ENCODE peak calls at places on chromosomes 16 and 17, in nine cellular contexts. K, A, D, N, L, R, Q, Y and O are unnamed samples.

GRCh38 chr17:57823469-57824401 is 26.1 kb downstream of the MRPS23 start:
- DNase-seq in K (no peak), A (peak; percentile 17), D (no peak), N (no peak), L (no peak), R (no peak), Q (no peak), Y (no peak), O (no peak)

GRCh38 chr16:5001986-5002385 is 31.7 kb downstream of the NAGPA start:
- DNase-seq in K (no peak), A (no peak), D (no peak), N (no peak), L (no peak), R (no peak), Q (no peak), Y (no peak), O (no peak)

GRCh38 chr17:8125947-8126305 is 2.0 kb upstream of the HES7 start:
- DNase-seq in K (no peak), A (peak; percentile 33), D (peak; percentile 20), N (no peak), L (no peak), R (no peak), Q (no peak), Y (peak; percentile 61), O (peak; percentile 44)

GRCh38 chr16:20897253-20897896 is 2.8 kb downstream of the DCUN1D3 start:
- DNase-seq in K (no peak), A (peak; percentile 77), D (no peak), N (peak; percentile 46), L (no peak), R (no peak), Q (no peak), Y (no peak), O (no peak)

GRCh38 chr16:81912395-81912794 is 98.9 kb downstream of the SDR42E1 start:
- DNase-seq in K (no peak), A (no peak), D (no peak), N (no peak), L (no peak), R (no peak), Q (no peak), Y (no peak), O (no peak)

GRCh38 chr16:56262148-56262878 is 71.0 kb downstream of the GNAO1 start:
- DNase-seq in K (no peak), A (no peak), D (peak; percentile 84), N (no peak), L (peak; percentile 79), R (no peak), Q (no peak), Y (no peak), O (no peak)

GRCh38 chr17:12386240-12386639 is 279.4 kb upstream of the MYOCD start:
- DNase-seq in K (no peak), A (no peak), D (no peak), N (no peak), L (no peak), R (no peak), Q (no peak), Y (no peak), O (no peak)

GRCh38 chr16:47132310-47132709 is 11.4 kb downstream of the NETO2 start:
- DNase-seq in K (no peak), A (no peak), D (no peak), N (no peak), L (no peak), R (no peak), Q (no peak), Y (peak; percentile 13), O (no peak)

GRCh38 chr16:85685251-85685650 is 3.5 kb downstream of the GINS2 start:
- DNase-seq in K (no peak), A (no peak), D (no peak), N (no peak), L (no peak), R (no peak), Q (no peak), Y (no peak), O (no peak)

GRCh38 chr17:82269138-82269881 is 4.2 kb downstream of the CSNK1D start:
- DNase-seq in K (no peak), A (no peak), D (no peak), N (no peak), L (no peak), R (no peak), Q (no peak), Y (no peak), O (no peak)

GRCh38 chr17:50129303-50129945 is 536 bp downstream of the SAMD14 start:
- DNase-seq in K (no peak), A (peak; percentile 57), D (peak; percentile 68), N (no peak), L (no peak), R (no peak), Q (no peak), Y (peak; percentile 5), O (no peak)

GRCh38 chr16:64615647-64616280 is 506.1 kb downstream of the CDH11 start:
- DNase-seq in K (no peak), A (peak; percentile 3), D (no peak), N (no peak), L (no peak), R (no peak), Q (no peak), Y (peak; percentile 24), O (no peak)

GRCh38 chr17:15341385-15341849 is at the start of gene TEKT3:
- DNase-seq in K (peak; percentile 87), A (peak; percentile 57), D (no peak), N (peak; percentile 92), L (no peak), R (peak; percentile 9), Q (peak; percentile 83), Y (peak; percentile 91), O (peak; percentile 91)

GRCh38 chr16:46822270-46822669 is 8.7 kb downstream of the C16orf87 start:
- DNase-seq in K (no peak), A (peak; percentile 65), D (no peak), N (no peak), L (no peak), R (no peak), Q (no peak), Y (no peak), O (no peak)

GRCh38 chr16:12767897-12768296 is 35.8 kb downstream of the CPPED1 start:
- DNase-seq in K (no peak), A (no peak), D (no peak), N (no peak), L (peak; percentile 13), R (no peak), Q (no peak), Y (no peak), O (no peak)

GRCh38 chr17:2057130-2057713 is 2.3 kb downstream of the HIC1 start:
- DNase-seq in K (no peak), A (peak; percentile 50), D (no peak), N (no peak), L (no peak), R (no peak), Q (peak; percentile 17), Y (no peak), O (no peak)

GRCh38 chr16:19858006-19858653 is 26.5 kb downstream of the GPRC5B start:
- DNase-seq in K (no peak), A (peak; percentile 15), D (no peak), N (no peak), L (no peak), R (no peak), Q (no peak), Y (peak; percentile 8), O (no peak)

GRCh38 chr17:68318103-68318991 is 27.1 kb downstream of the ARSG start:
- DNase-seq in K (peak; percentile 31), A (peak; percentile 94), D (no peak), N (no peak), L (no peak), R (no peak), Q (peak; percentile 66), Y (no peak), O (no peak)

GRCh38 chr17:19397556-19398041 is 10.6 kb upstream of the MFAP4 start:
- DNase-seq in K (no peak), A (no peak), D (no peak), N (no peak), L (no peak), R (no peak), Q (no peak), Y (no peak), O (no peak)